ENCODE peak calls at places on chromosomes 2 and 18, in six cellular contexts. C is stimulated activated CD4-positive, alpha-beta T cell treated with anti-CD3 and anti-CD28 coated beads, Interleukin-15, amount 100 ng/mL, for 24 hours; I is NCI-H748 treated with DMSO at 0.1 percent for 48 hours; M is activated CD4-positive, alpha-beta T cell treated with anti-CD3 and anti-CD28 coated beads, Interleukin-2, amount 10 ng/mL, durations not matched to agents 24 days and 14 days; B is small intestine; P is NCI-H510A treated with DMSO at 0.1 percent for 48 hours. O is an unnamed sample.

GRCh38 chr2:158665536-158666302 is 129.4 kb upstream of the DAPL1 start:
- DNase-seq in C (no peak), I (no peak), M (no peak), B (no peak), P (no peak), O (no peak)

GRCh38 chr2:168460561-168460960 is 4.5 kb downstream of the CERS6 start:
- DNase-seq in C (no peak), I (no peak), M (no peak), B (no peak), P (no peak), O (no peak)

GRCh38 chr2:99818842-99819241 is 323.5 kb downstream of the AFF3 start:
- DNase-seq in C (no peak), I (no peak), M (no peak), B (peak), P (no peak), O (no peak)

GRCh38 chr2:103289101-103289725 is 527.4 kb downstream of the TMEM182 start:
- DNase-seq in C (no peak), I (peak), M (no peak), B (no peak), P (peak), O (no peak)

GRCh38 chr2:138432971-138433370 is 68.6 kb upstream of the SPOPL start:
- DNase-seq in C (peak), I (no peak), M (no peak), B (no peak), P (no peak), O (no peak)

GRCh38 chr2:120825370-120826259 is 89.9 kb downstream of the GLI2 start:
- DNase-seq in C (no peak), I (no peak), M (no peak), B (no peak), P (peak), O (no peak)

GRCh38 chr2:105797298-105797819 is 52.6 kb downstream of the NCK2 start:
- DNase-seq in C (peak), I (no peak), M (peak), B (peak), P (no peak), O (no peak)

GRCh38 chr2:171410101-171410500 is 23.7 kb downstream of the METTL8 start:
- DNase-seq in C (no peak), I (no peak), M (no peak), B (no peak), P (no peak), O (no peak)

GRCh38 chr2:19676770-19677169 is 225.0 kb downstream of the TTC32 start:
- DNase-seq in C (no peak), I (no peak), M (no peak), B (no peak), P (no peak), O (no peak)

GRCh38 chr2:236309669-236310029 is 45.4 kb upstream of the ASB18 start:
- DNase-seq in C (peak), I (peak), M (no peak), B (peak), P (peak), O (no peak)

GRCh38 chr2:3094999-3095958 is 282.3 kb downstream of the EIPR1 start:
- DNase-seq in C (no peak), I (no peak), M (peak), B (no peak), P (no peak), O (no peak)

GRCh38 chr18:49849331-49850217 is 36.2 kb upstream of the ACAA2 start:
- DNase-seq in C (no peak), I (peak), M (no peak), B (peak), P (peak), O (no peak)

GRCh38 chr2:45568935-45569334 is 42.1 kb downstream of the SRBD1 start:
- DNase-seq in C (no peak), I (no peak), M (no peak), B (no peak), P (no peak), O (no peak)

GRCh38 chr18:26617151-26617554 is 68.8 kb upstream of the KCTD1 start:
- DNase-seq in C (no peak), I (no peak), M (no peak), B (no peak), P (no peak), O (no peak)

GRCh38 chr2:40719414-40719813 is 267.5 kb upstream of the SLC8A1 start:
- DNase-seq in C (no peak), I (no peak), M (no peak), B (no peak), P (no peak), O (no peak)

O was measured in naive B cell.